ENCODE peak calls at places on chromosomes 16 and 17, in four cellular contexts. V, Y, G and J are unnamed samples.

GRCh38 chr17:78113804-78114785 is 14.5 kb downstream of the TMC6 start:
- DNase-seq in G (no peak), Y (no peak), V (no peak), J (no peak)

GRCh38 chr17:3551189-3551588 is 6.4 kb downstream of the TRPV3 start:
- DNase-seq in G (no peak), Y (no peak), V (no peak), J (no peak)

GRCh38 chr17:42422412-42422957 is 571 bp downstream of the CAVIN1 start:
- DNase-seq in G (peak; percentile 53), V (peak; percentile 64), Y (no peak), J (no peak)

GRCh38 chr17:3043737-3044365 is 19.6 kb downstream of the OR1D5 start:
- DNase-seq in V (peak; percentile 21), G (peak; percentile 61), Y (no peak), J (peak; percentile 15)

GRCh38 chr17:6392609-6393367 is 42.1 kb downstream of the AIPL1 start:
- DNase-seq in V (no peak), G (no peak), Y (no peak), J (peak; percentile 94)

GRCh38 chr17:13827118-13827517 is 225.4 kb upstream of the HS3ST3A1 start:
- DNase-seq in Y (no peak), G (no peak), V (no peak), J (no peak)

GRCh38 chr16:68524069-68524820 is 14.8 kb upstream of the ZFP90 start:
- DNase-seq in Y (no peak), V (no peak), G (no peak), J (no peak)

GRCh38 chr16:15853021-15853420 is 3.8 kb downstream of the MYH11 start:
- DNase-seq in G (no peak), Y (no peak), V (no peak), J (no peak)

GRCh38 chr17:59311051-59311468 is 20.4 kb upstream of the YPEL2 start:
- DNase-seq in V (peak; percentile 66), G (peak; percentile 18), Y (peak; percentile 28), J (peak; percentile 79)

GRCh38 chr16:53094013-53094630 is 39.3 kb downstream of the CHD9 start:
- DNase-seq in V (peak; percentile 61), G (no peak), Y (peak; percentile 45), J (no peak)

GRCh38 chr17:56756536-56756935 is 77.2 kb downstream of the C17orf67 start:
- DNase-seq in Y (no peak), G (no peak), V (no peak), J (peak; percentile 24)

GRCh38 chr17:73316919-73317505 is 5.2 kb upstream of the CDC42EP4 start:
- DNase-seq in Y (peak; percentile 70), V (no peak), G (no peak), J (no peak)

GRCh38 chr16:30997887-30998711 is 12.3 kb downstream of the STX1B start:
- DNase-seq in V (no peak), Y (no peak), G (no peak), J (peak; percentile 49)

GRCh38 chr17:73770115-73770848 is 126.0 kb upstream of the SDK2 start:
- DNase-seq in Y (no peak), G (no peak), V (no peak), J (no peak)

GRCh38 chr16:4511441-4512082 is 27.0 kb downstream of the CDIP1 start:
- DNase-seq in Y (no peak), G (peak; percentile 89), V (peak; percentile 46), J (peak; percentile 60)

GRCh38 chr16:3214904-3215600 is 19.9 kb downstream of the ZNF200 start:
- DNase-seq in V (no peak), G (no peak), Y (no peak), J (no peak)

GRCh38 chr16:68490829-68491575 is 42.7 kb upstream of the SMPD3 start:
- DNase-seq in Y (no peak), G (peak; percentile 22), V (no peak), J (no peak)

GRCh38 chr16:22321340-22322001 is 24.3 kb downstream of the POLR3E start:
- DNase-seq in Y (peak; percentile 36), V (peak; percentile 68), G (peak; percentile 79), J (peak; percentile 59)

GRCh38 chr17:42039794-42040763 is 10.3 kb downstream of the C17orf113 start:
- DNase-seq in G (no peak), V (no peak), Y (no peak), J (no peak)

GRCh38 chr17:27765353-27765752 is 35.0 kb downstream of the NOS2 start:
- DNase-seq in G (no peak), Y (no peak), V (no peak), J (no peak)

GRCh38 chr16:54883358-54883757 is 47.3 kb upstream of the IRX5 start:
- DNase-seq in V (no peak), G (no peak), Y (no peak), J (no peak)

GRCh38 chr16:54875443-54875842 is 55.2 kb upstream of the IRX5 start:
- DNase-seq in V (no peak), G (peak; percentile 19), Y (no peak), J (no peak)

GRCh38 chr16:54882556-54882955 is 48.1 kb upstream of the IRX5 start:
- DNase-seq in V (no peak), Y (no peak), G (no peak), J (no peak)

GRCh38 chr16:54879681-54880080 is 51.0 kb upstream of the IRX5 start:
- DNase-seq in V (no peak), G (no peak), Y (no peak), J (no peak)
- TF ChIP-seq CBFB in V (no peak), G (no peak), Y (no peak), J (no peak)

GRCh38 chr17:53626286-53626685 is 196.4 kb upstream of the KIF2B start:
- DNase-seq in V (peak; percentile 41), Y (no peak), G (no peak), J (no peak)

GRCh38 chr17:53630115-53630514 is 192.6 kb upstream of the KIF2B start:
- DNase-seq in Y (no peak), G (no peak), V (no peak), J (no peak)

GRCh38 chr17:53629188-53629587 is 193.5 kb upstream of the KIF2B start:
- DNase-seq in V (no peak), G (no peak), Y (no peak), J (no peak)

GRCh38 chr17:53628011-53628410 is 194.7 kb upstream of the KIF2B start:
- DNase-seq in V (no peak), G (no peak), Y (no peak), J (no peak)

DNA sequence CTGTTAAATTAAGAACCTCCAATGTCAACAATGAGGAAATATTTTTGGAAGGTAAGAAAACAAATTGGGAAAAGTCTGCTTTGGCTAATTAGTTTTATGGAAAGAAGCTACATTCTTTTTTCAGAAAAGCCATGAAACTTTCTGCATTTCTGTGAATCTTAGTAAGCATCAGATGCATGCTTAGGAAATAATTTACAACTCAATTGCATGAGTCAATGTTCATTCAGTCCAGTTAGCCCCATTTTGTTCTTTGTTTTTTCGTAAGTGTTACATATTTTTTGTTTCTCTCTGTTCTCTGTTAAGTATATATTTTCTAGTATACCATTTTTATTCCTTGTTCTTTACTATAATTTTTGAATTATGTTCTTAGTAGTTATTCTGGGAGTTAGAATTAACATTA is 195.2 kb upstream of the KIF2B start:
- DNase-seq in G (no peak), Y (no peak), V (no peak), J (no peak)
- TF ChIP-seq CBFB in G (no peak), Y (no peak), V (no peak), J (no peak)

GRCh38 chr17:35575759-35576158 is 2.6 kb downstream of the PEX12 start:
- DNase-seq in G (no peak), Y (no peak), V (no peak), J (no peak)
- TF ChIP-seq CBFB in G (no peak), Y (no peak), V (no peak), J (no peak)

DNA sequence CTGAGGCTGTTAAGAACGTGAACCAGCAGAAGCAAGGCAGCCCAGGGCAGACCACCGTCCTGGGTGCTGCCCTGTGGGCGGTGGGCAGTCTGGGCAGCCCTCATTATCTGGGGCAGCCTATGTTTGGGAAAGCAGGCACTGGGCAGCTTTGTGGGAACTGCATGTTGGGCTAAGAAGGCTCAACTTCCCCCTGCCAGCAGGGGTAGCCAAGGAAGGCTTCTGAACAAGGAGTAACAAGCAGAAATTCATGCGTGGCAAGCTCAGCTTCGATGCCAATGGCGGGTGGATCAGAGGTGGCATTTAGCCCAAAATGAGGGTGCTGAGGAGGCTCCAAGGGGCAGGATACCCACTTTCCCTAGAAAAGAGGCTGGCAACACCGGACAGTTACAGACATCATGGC is 42.7 kb upstream of the METRNL start:
- DNase-seq in Y (no peak), G (no peak), V (no peak), J (no peak)
- TF ChIP-seq CBFB in Y (no peak), G (no peak), V (no peak), J (no peak)

GRCh38 chr16:82584553-82585152 is 42.1 kb upstream of the CDH13 start:
- DNase-seq in V (no peak), G (no peak), Y (no peak), J (no peak)
- TF ChIP-seq CBFB in V (no peak), G (no peak), Y (no peak), J (no peak)

GRCh38 chr16:80639636-80640035 is 98.8 kb downstream of the DYNLRB2 start:
- DNase-seq in G (no peak), V (no peak), Y (no peak), J (no peak)

GRCh38 chr16:80640316-80640715 is 99.5 kb downstream of the DYNLRB2 start:
- DNase-seq in V (no peak), G (no peak), Y (no peak), J (no peak)

GRCh38 chr16:80637621-80638020 is 96.8 kb downstream of the DYNLRB2 start:
- DNase-seq in V (no peak), Y (no peak), G (no peak), J (no peak)
- TF ChIP-seq CBFB in V (no peak), Y (no peak), G (no peak), J (no peak)

GRCh38 chr16:85062728-85063336 is 35.2 kb downstream of the KIAA0513 start:
- DNase-seq in G (no peak), Y (no peak), V (no peak), J (no peak)
- TF ChIP-seq CBFB in G (no peak), Y (no peak), V (no peak), J (no peak)

DNA sequence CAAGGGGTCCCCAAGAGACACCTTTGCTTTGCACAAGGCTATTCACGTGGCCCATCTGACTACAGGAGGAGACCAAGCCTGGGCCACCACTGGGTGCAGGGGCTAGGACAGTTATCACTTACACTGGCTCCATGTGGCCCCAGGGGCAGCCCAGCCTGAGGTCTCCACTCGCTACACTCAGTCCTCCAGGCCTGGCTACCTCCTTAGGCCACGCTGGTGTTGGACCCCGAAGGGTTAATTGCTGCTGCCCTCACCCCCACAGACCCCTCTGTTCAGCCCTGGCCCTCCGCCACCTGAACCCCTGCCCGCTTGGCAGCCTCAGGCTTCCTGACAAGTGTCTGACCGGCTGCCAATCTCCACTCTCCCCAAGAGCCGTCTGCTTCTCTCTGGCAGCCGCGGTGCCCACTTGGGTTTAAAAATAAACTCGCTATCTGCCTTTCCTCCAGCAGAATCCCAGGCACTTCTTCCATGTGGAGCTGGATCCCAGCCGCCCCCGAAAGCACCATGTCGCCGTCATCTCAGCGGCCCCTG is 27.8 kb downstream of the ADAM11 start:
- DNase-seq in V (no peak), Y (no peak), G (no peak), J (no peak)
- TF ChIP-seq CBFB in V (no peak), Y (no peak), G (no peak), J (no peak)